ENCODE peak calls at places on chromosomes 13 and 19, in four cellular contexts. X, C, Y and W are unnamed samples.

GRCh38 chr19:55913643-55914268 is 18.4 kb downstream of the NLRP13 start:
- DNase-seq in X (peak; percentile 13), C (no peak), Y (no peak), W (no peak)

GRCh38 chr13:105232403-105232802 is 1303.1 kb downstream of the EFNB2 start:
- DNase-seq in X (no peak), C (no peak), Y (no peak), W (no peak)

GRCh38 chr13:31409678-31410356 is 210.0 kb downstream of the B3GLCT start:
- DNase-seq in X (no peak), C (peak; percentile 35), Y (no peak), W (no peak)

GRCh38 chr13:21531475-21531874 is 72.4 kb upstream of the ZDHHC20 start:
- DNase-seq in X (no peak), C (no peak), Y (no peak), W (no peak)

GRCh38 chr19:55483681-55484361 is 1.2 kb upstream of the NAT14 start:
- DNase-seq in X (no peak), C (no peak), Y (no peak), W (no peak)

GRCh38 chr13:31499274-31499673 is 240.1 kb upstream of the RXFP2 start:
- DNase-seq in X (no peak), C (no peak), Y (no peak), W (no peak)

GRCh38 chr13:90757127-90757680 is 590.3 kb upstream of the MIR17HG start:
- DNase-seq in X (no peak), C (no peak), Y (no peak), W (no peak)

GRCh38 chr19:11111771-11112144 is 22.5 kb downstream of the LDLR start:
- DNase-seq in X (no peak), C (no peak), Y (no peak), W (no peak)

GRCh38 chr19:32581704-32582164 is 744 bp downstream of the PDCD5 start:
- DNase-seq in X (no peak), C (peak; percentile 38), Y (peak; percentile 42), W (peak; percentile 23)

GRCh38 chr13:37510441-37510840 is 88.1 kb downstream of the POSTN start:
- DNase-seq in X (no peak), C (no peak), Y (no peak), W (no peak)

GRCh38 chr13:27973956-27974662 is 5.0 kb upstream of the CDX2 start:
- DNase-seq in X (no peak), C (no peak), Y (no peak), W (no peak)

GRCh38 chr19:17300992-17301585 is 2.1 kb downstream of the ABHD8 start:
- DNase-seq in X (no peak), C (no peak), Y (no peak), W (no peak)

GRCh38 chr19:19595171-19595701 is 23.3 kb downstream of the PBX4 start:
- DNase-seq in X (no peak), C (no peak), Y (no peak), W (no peak)

GRCh38 chr13:59391696-59392095 is 772.0 kb downstream of the DIAPH3 start:
- DNase-seq in X (peak; percentile 16), C (peak; percentile 56), Y (peak; percentile 37), W (no peak)

GRCh38 chr19:34269968-34270621 is 15.7 kb downstream of the GARRE1 start:
- DNase-seq in X (no peak), C (peak; percentile 83), Y (peak; percentile 86), W (peak; percentile 58)

GRCh38 chr19:18156841-18157464 is 4.0 kb downstream of the PIK3R2 start:
- DNase-seq in X (peak; percentile 48), C (peak; percentile 82), Y (no peak), W (no peak)

GRCh38 chr13:20049558-20050473 is 91.3 kb downstream of the ZMYM2 start:
- DNase-seq in X (no peak), C (no peak), Y (no peak), W (no peak)

GRCh38 chr13:60448907-60449510 is 52.0 kb downstream of the TDRD3 start:
- DNase-seq in X (peak; percentile 28), C (peak; percentile 44), Y (peak; percentile 72), W (peak; percentile 7)

GRCh38 chr13:23915308-23915707 is 18.0 kb upstream of the C1QTNF9B start:
- DNase-seq in X (peak; percentile 24), C (no peak), Y (no peak), W (no peak)

GRCh38 chr13:76846363-76846762 is 39.8 kb downstream of the KCTD12 start:
- DNase-seq in X (no peak), C (no peak), Y (no peak), W (no peak)

GRCh38 chr13:100438059-100438788 is 150.4 kb downstream of the GGACT start:
- DNase-seq in X (no peak), C (no peak), Y (no peak), W (no peak)

GRCh38 chr13:66914155-66914554 is 316.0 kb downstream of the PCDH9 start:
- DNase-seq in X (no peak), C (no peak), Y (no peak), W (no peak)

GRCh38 chr13:80115616-80116015 is 225.3 kb downstream of the SPRY2 start:
- DNase-seq in X (no peak), C (no peak), Y (no peak), W (no peak)

GRCh38 chr13:94280357-94280756 is 199.1 kb downstream of the DCT start:
- DNase-seq in X (no peak), C (peak; percentile 27), Y (no peak), W (no peak)

GRCh38 chr13:87172166-87172825 is 498.9 kb upstream of the SLITRK5 start:
- DNase-seq in X (no peak), C (peak; percentile 1), Y (no peak), W (no peak)

GRCh38 chr13:20340759-20341161 is 108.6 kb upstream of the GJB6 start:
- DNase-seq in X (no peak), C (peak; percentile 29), Y (peak; percentile 3), W (no peak)

GRCh38 chr19:33679696-33680095 is 57.9 kb downstream of the CHST8 start:
- DNase-seq in X (no peak), C (no peak), Y (no peak), W (no peak)

GRCh38 chr13:96091164-96091931 is 1.4 kb downstream of the HS6ST3 start:
- DNase-seq in X (no peak), C (peak; percentile 5), Y (no peak), W (no peak)

GRCh38 chr13:26460652-26461051 is 96.8 kb upstream of the WASF3 start:
- DNase-seq in X (no peak), C (no peak), Y (no peak), W (no peak)

GRCh38 chr19:12833747-12834417 is 497 bp downstream of the RTBDN start:
- DNase-seq in X (no peak), C (no peak), Y (no peak), W (no peak)

GRCh38 chr19:12833418-12833746 is 997 bp downstream of the RTBDN start:
- DNase-seq in X (no peak), C (no peak), Y (no peak), W (no peak)

GRCh38 chr19:12834976-12835757 is 788 bp upstream of the RTBDN start:
- DNase-seq in X (peak; percentile 69), C (no peak), Y (no peak), W (no peak)

GRCh38 chr19:12836529-12836863 is 1.8 kb upstream of the MAST1 start:
- DNase-seq in X (no peak), C (no peak), Y (no peak), W (no peak)

DNA sequence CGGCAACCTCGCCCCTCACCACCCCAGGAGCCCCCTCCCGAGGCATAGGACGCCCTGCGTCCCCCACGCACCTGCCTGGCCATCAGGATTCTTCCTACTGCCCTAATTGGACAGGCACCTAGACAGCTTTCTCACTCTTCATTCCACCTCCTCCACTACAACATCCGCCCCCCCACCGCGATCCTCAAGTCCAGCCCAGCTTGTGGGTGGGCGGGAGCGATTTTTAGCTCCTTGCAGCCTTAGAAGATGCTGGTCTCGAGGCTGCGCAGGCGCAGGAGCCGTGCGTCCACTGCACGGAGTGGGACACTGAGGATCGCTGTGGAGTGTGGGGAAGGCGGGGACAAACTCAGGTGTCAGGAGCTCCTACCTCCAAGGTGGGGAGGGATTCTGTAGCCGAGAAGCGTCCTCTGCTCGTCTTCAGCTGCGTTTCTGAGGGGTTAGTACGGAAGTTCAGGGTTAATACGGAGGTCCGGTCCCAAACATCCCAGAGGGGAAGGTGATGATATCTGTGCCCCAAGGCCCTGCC is at the start of gene RTBDN:
- DNase-seq in X (no peak), C (no peak), Y (no peak), W (no peak)
- TF ChIP-seq EZH2 in X (no peak), C (no peak), Y (no peak), W (peak; percentile 96)

DNA sequence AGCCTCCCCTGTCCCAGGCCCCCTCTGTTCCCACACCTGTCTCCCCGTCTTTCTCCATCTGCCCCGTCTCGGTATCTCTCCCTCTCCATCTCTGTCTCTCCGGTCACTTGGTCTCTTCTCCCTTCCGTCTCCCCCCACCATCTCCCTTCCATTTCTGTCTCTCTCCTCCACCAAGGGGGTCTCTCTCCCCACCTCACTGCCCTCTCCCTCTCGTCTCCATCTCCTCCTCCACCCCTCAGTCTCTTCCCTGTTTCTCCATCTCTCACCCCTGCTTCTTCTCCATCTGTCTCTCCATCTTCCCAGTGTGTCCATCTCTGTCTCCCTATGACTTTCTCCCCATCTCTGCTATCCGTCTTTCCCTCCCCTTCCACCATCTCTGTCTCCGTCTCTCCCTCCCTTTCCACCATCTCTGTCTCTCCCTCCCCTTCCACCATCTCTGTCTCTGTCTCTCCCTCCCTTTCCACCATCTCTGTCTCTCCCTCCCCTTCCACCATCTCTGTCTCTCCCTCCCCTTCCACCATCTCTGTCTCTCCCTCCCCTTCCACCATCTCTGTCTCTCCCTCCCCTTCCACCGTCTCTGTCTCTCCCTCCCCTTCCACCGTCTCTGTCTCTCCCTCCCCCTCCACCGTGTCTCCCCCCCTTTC is 13.9 kb downstream of the ERFL start:
- DNase-seq in X (no peak), C (no peak), Y (no peak), W (no peak)
- TF ChIP-seq EZH2 in X (no peak), C (peak; percentile 94), Y (no peak), W (no peak)

GRCh38 chr19:45901432-45901903 is 945 bp downstream of the MYPOP start:
- DNase-seq in X (no peak), C (peak; percentile 50), Y (no peak), W (no peak)
- TF ChIP-seq EZH2 in X (no peak), C (no peak), Y (no peak), W (no peak)

GRCh38 chr13:40504641-40505040 is 161.8 kb downstream of the FOXO1 start:
- DNase-seq in X (no peak), C (no peak), Y (no peak), W (no peak)

GRCh38 chr13:40502236-40502635 is 164.2 kb downstream of the FOXO1 start:
- DNase-seq in X (no peak), C (peak; percentile 71), Y (no peak), W (no peak)

GRCh38 chr13:40505196-40505595 is 161.2 kb downstream of the FOXO1 start:
- DNase-seq in X (no peak), C (peak; percentile 82), Y (no peak), W (no peak)

GRCh38 chr13:40503026-40503425 is 163.4 kb downstream of the FOXO1 start:
- DNase-seq in X (no peak), C (peak; percentile 32), Y (no peak), W (no peak)

DNA sequence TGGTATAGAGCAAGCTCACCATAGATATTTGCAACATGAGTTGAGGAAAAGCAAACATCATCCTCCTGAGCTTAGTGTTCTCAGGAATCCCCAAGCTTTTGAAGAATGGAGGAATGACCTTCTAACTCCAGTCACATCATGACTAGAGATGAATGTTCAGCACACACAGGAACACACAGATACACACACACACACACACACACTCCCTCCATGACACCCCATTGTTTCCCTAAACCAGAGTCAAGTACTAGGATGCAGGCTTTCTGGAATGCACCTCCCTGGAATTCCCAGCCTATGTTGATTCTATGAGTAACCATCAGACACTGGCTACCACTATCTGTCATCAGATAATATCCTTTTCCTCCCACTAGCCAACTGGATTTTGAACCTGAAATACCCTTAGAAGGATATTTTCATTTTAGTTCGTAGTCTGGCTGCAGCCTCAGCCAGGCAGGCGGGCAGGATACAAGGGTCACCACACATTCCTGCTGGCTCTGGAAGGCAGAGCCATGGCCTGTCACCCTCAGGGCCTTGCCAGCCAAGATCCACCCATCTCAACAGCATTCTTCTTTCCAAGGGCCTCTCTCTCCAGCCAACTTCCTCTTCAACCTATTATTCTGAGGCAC is 162.4 kb downstream of the FOXO1 start:
- DNase-seq in X (no peak), C (peak; percentile 99), Y (no peak), W (peak; percentile 11)
- TF ChIP-seq EZH2 in X (no peak), C (no peak), Y (no peak), W (no peak)